ENCODE peak calls at places on chromosomes 3 and 15, in five cellular contexts. One of them, this sample, is unnamed. For H3K27me3, the result is how much of the 10 kb centered on the place peaks cover.

GRCh38 chr3:195251336-195252065 is 19.5 kb downstream of the XXYLT1 start:
- DNase-seq in lung: peak
- DNase-seq in brain microvascular endothelial cell: no peak
- DNase-seq in hepatocyte: no peak
- DNase-seq in thoracic aorta: no peak
- DNase-seq in this sample: no peak

GRCh38 chr3:191959876-191960418 is 499.0 kb downstream of the PYDC2 start:
- DNase-seq in lung: no peak
- DNase-seq in brain microvascular endothelial cell: no peak
- DNase-seq in hepatocyte: no peak
- DNase-seq in thoracic aorta: no peak
- DNase-seq in this sample: no peak

GRCh38 chr3:186782542-186783069 is 771 bp upstream of the EIF4A2 start:
- DNase-seq in lung: no peak
- DNase-seq in brain microvascular endothelial cell: no peak
- DNase-seq in hepatocyte: no peak
- DNase-seq in thoracic aorta: no peak
- DNase-seq in this sample: no peak

GRCh38 chr15:61549727-61550126 is 320.6 kb upstream of the RORA start:
- DNase-seq in lung: no peak
- DNase-seq in brain microvascular endothelial cell: no peak
- DNase-seq in hepatocyte: no peak
- DNase-seq in thoracic aorta: no peak
- DNase-seq in this sample: no peak

GRCh38 chr3:79521221-79521848 is 246.5 kb downstream of the ROBO1 start:
- DNase-seq in lung: no peak
- DNase-seq in brain microvascular endothelial cell: peak
- DNase-seq in hepatocyte: peak
- DNase-seq in thoracic aorta: no peak
- DNase-seq in this sample: no peak

GRCh38 chr3:56870436-56870835 is 68.7 kb upstream of the ARHGEF3 start:
- DNase-seq in lung: no peak
- DNase-seq in brain microvascular endothelial cell: no peak
- DNase-seq in hepatocyte: no peak
- DNase-seq in thoracic aorta: no peak
- DNase-seq in this sample: no peak

GRCh38 chr15:80929689-80930088 is 59.9 kb downstream of the MESD start:
- DNase-seq in lung: no peak
- DNase-seq in brain microvascular endothelial cell: peak
- DNase-seq in hepatocyte: no peak
- DNase-seq in thoracic aorta: no peak
- DNase-seq in this sample: no peak

GRCh38 chr3:14366915-14367523 is 35.4 kb upstream of the SLC6A6 start:
- DNase-seq in lung: no peak
- DNase-seq in brain microvascular endothelial cell: no peak
- DNase-seq in hepatocyte: no peak
- DNase-seq in thoracic aorta: no peak
- DNase-seq in this sample: no peak

GRCh38 chr15:51193526-51193925 is 98.8 kb upstream of the TNFAIP8L3 start:
- DNase-seq in lung: no peak
- DNase-seq in brain microvascular endothelial cell: peak
- DNase-seq in hepatocyte: no peak
- DNase-seq in thoracic aorta: no peak
- DNase-seq in this sample: no peak

GRCh38 chr3:181725033-181725775 is 13.5 kb downstream of the SOX2 start:
- DNase-seq in lung: no peak
- DNase-seq in brain microvascular endothelial cell: no peak
- DNase-seq in hepatocyte: no peak
- DNase-seq in thoracic aorta: no peak
- DNase-seq in this sample: no peak

GRCh38 chr15:39022532-39023305 is 458.1 kb upstream of the RASGRP1 start:
- DNase-seq in lung: no peak
- DNase-seq in brain microvascular endothelial cell: no peak
- DNase-seq in hepatocyte: no peak
- DNase-seq in thoracic aorta: no peak
- DNase-seq in this sample: no peak

GRCh38 chr3:180280601-180281000 is 243.9 kb upstream of the PEX5L start:
- DNase-seq in lung: no peak
- DNase-seq in brain microvascular endothelial cell: no peak
- DNase-seq in hepatocyte: no peak
- DNase-seq in thoracic aorta: no peak
- DNase-seq in this sample: no peak

GRCh38 chr3:140251678-140252077 is 316.7 kb downstream of the CLSTN2 start:
- DNase-seq in lung: no peak
- DNase-seq in brain microvascular endothelial cell: no peak
- DNase-seq in hepatocyte: no peak
- DNase-seq in thoracic aorta: no peak
- DNase-seq in this sample: no peak

GRCh38 chr15:92619380-92620101 is 36.0 kb downstream of the FAM174B start:
- DNase-seq in lung: no peak
- DNase-seq in brain microvascular endothelial cell: peak
- DNase-seq in hepatocyte: peak
- DNase-seq in thoracic aorta: no peak
- DNase-seq in this sample: no peak

GRCh38 chr3:23944861-23945652 is at the start of gene NR1D2:
- DNase-seq in lung: peak
- DNase-seq in brain microvascular endothelial cell: peak
- DNase-seq in hepatocyte: peak
- DNase-seq in thoracic aorta: peak
- DNase-seq in this sample: peak

GRCh38 chr3:23945903-23946751 is 1.0 kb downstream of the NR1D2 start:
- DNase-seq in lung: peak
- DNase-seq in brain microvascular endothelial cell: peak
- DNase-seq in hepatocyte: peak
- DNase-seq in thoracic aorta: peak
- DNase-seq in this sample: peak

GRCh38 chr3:23944007-23944760 is 902 bp upstream of the NR1D2 start:
- DNase-seq in lung: no peak
- DNase-seq in brain microvascular endothelial cell: no peak
- DNase-seq in hepatocyte: no peak
- DNase-seq in thoracic aorta: no peak
- DNase-seq in this sample: no peak

GRCh38 chr3:23942546-23942945 is 2.5 kb upstream of the NR1D2 start:
- DNase-seq in lung: no peak
- DNase-seq in brain microvascular endothelial cell: no peak
- DNase-seq in hepatocyte: no peak
- DNase-seq in thoracic aorta: no peak
- DNase-seq in this sample: no peak

GRCh38 chr3:23945653-23945902 is 492 bp downstream of the NR1D2 start:
- DNase-seq in lung: no peak
- DNase-seq in brain microvascular endothelial cell: no peak
- DNase-seq in hepatocyte: no peak
- DNase-seq in thoracic aorta: no peak
- DNase-seq in this sample: no peak
- H3K4me3 ChIP-seq in lung: peak
- H3K4me3 ChIP-seq in brain microvascular endothelial cell: peak
- H3K4me3 ChIP-seq in hepatocyte: peak
- H3K4me3 ChIP-seq in thoracic aorta: peak
- H3K4me3 ChIP-seq in this sample: peak

GRCh38 chr15:83379574-83379973 is 67.6 kb upstream of the SH3GL3 start:
- DNase-seq in lung: no peak
- DNase-seq in brain microvascular endothelial cell: no peak
- DNase-seq in hepatocyte: no peak
- DNase-seq in thoracic aorta: no peak
- DNase-seq in this sample: no peak
- H3K27me3 ChIP-seq in lung: under half
- H3K27me3 ChIP-seq in brain microvascular endothelial cell: under half
- H3K27me3 ChIP-seq in hepatocyte: under half
- H3K27me3 ChIP-seq in thoracic aorta: under half
- H3K27me3 ChIP-seq in this sample: half or more

DNA sequence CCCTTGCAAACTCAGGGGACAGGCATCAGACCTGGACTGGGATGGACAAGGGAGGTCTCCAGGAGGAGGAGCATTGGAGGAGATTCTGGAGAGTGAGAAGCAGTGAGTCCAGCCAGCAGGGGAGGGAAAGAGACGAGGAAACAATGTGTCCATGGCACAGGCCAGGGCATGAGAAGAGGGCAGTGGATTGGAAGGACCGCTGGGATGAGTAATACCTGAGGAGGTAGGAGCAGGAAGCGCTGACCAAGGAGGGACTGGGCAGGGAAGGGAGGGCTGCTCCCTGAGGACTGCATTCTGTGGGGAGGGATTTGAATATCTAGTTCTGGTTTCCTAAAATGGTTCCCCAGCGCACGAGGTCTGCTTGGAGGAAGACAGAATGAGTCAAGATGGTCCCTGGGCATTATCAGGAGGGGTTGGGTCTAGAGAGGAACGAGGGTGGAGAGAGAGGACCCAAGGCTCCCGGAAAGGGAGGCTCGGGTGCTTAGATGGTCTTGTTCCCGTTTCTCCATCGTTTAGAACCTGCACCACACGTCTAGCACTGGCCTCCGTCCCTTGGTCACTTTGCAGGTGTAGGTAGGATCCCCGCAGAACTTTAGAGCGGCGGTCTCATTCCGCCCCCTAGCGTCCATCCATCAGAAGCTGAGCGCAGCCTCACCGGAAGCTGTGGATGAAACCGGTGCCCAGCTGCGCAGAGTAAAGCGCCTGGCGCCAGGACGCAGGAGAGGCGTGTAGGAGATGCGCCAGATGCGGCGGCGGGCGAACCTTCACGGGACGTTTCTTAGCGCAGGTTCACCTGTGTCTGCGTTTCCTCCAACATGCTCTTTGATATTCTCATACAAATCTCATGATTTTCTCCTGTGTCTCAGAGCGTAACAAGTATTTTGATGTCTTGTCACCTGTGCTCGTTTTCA is 190.7 kb upstream of the NDN start:
- DNase-seq in lung: peak
- DNase-seq in brain microvascular endothelial cell: no peak
- DNase-seq in hepatocyte: peak
- DNase-seq in thoracic aorta: no peak
- DNase-seq in this sample: peak
- TF ChIP-seq CTCF in lung: peak
- TF ChIP-seq CTCF in brain microvascular endothelial cell: peak
- TF ChIP-seq CTCF in hepatocyte: peak
- TF ChIP-seq CTCF in thoracic aorta: peak
- TF ChIP-seq CTCF in this sample: peak

GRCh38 chr3:50269977-50270413 is 1.0 kb downstream of the SEMA3B start:
- DNase-seq in lung: no peak
- DNase-seq in brain microvascular endothelial cell: no peak
- DNase-seq in hepatocyte: peak
- DNase-seq in thoracic aorta: no peak
- DNase-seq in this sample: no peak

GRCh38 chr3:50269460-50269859 is 513 bp downstream of the SEMA3B start:
- DNase-seq in lung: no peak
- DNase-seq in brain microvascular endothelial cell: no peak
- DNase-seq in hepatocyte: no peak
- DNase-seq in thoracic aorta: no peak
- DNase-seq in this sample: no peak

GRCh38 chr3:50271314-50272072 is 2.5 kb downstream of the SEMA3B start:
- DNase-seq in lung: no peak
- DNase-seq in brain microvascular endothelial cell: no peak
- DNase-seq in hepatocyte: peak
- DNase-seq in thoracic aorta: no peak
- DNase-seq in this sample: no peak

GRCh38 chr3:50270841-50271240 is 1.9 kb downstream of the SEMA3B start:
- DNase-seq in lung: no peak
- DNase-seq in brain microvascular endothelial cell: no peak
- DNase-seq in hepatocyte: no peak
- DNase-seq in thoracic aorta: no peak
- DNase-seq in this sample: no peak

DNA sequence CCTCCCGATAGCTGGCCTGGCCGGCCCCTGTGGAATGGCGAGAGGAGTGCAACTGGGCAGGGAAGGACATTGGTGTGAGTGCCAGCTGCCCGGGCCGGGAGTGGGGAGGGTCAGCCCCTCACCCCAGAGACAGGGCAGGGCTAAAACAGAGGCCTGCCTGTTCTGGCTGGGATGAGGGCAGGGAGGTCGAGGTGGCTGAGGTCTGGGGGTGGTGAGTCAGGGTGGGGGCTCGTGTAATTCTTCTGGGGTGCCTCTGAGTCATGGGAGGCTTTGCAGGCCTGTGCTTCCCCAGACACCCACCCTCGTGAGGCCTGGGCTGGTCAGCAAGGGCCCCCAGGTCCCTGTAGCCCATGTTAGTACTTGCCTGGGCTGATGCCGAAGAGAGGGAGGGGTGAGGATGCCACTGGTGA is 1.5 kb downstream of the SEMA3B start:
- DNase-seq in lung: no peak
- DNase-seq in brain microvascular endothelial cell: no peak
- DNase-seq in hepatocyte: no peak
- DNase-seq in thoracic aorta: no peak
- DNase-seq in this sample: no peak
- H3K4me3 ChIP-seq in lung: no peak
- H3K4me3 ChIP-seq in brain microvascular endothelial cell: no peak
- H3K4me3 ChIP-seq in hepatocyte: no peak
- H3K4me3 ChIP-seq in thoracic aorta: no peak
- H3K4me3 ChIP-seq in this sample: peak

GRCh38 chr15:70580958-70581357 is 182.4 kb downstream of the UACA start:
- DNase-seq in lung: no peak
- DNase-seq in brain microvascular endothelial cell: no peak
- DNase-seq in hepatocyte: no peak
- DNase-seq in thoracic aorta: no peak
- DNase-seq in this sample: no peak

GRCh38 chr15:70578196-70578595 is 185.2 kb downstream of the UACA start:
- DNase-seq in lung: no peak
- DNase-seq in brain microvascular endothelial cell: no peak
- DNase-seq in hepatocyte: no peak
- DNase-seq in thoracic aorta: no peak
- DNase-seq in this sample: no peak

GRCh38 chr15:70580286-70580685 is 183.1 kb downstream of the UACA start:
- DNase-seq in lung: no peak
- DNase-seq in brain microvascular endothelial cell: no peak
- DNase-seq in hepatocyte: no peak
- DNase-seq in thoracic aorta: no peak
- DNase-seq in this sample: no peak

GRCh38 chr15:70582143-70582945 is 181.0 kb downstream of the UACA start:
- DNase-seq in lung: no peak
- DNase-seq in brain microvascular endothelial cell: peak
- DNase-seq in hepatocyte: no peak
- DNase-seq in thoracic aorta: no peak
- DNase-seq in this sample: no peak

GRCh38 chr15:70579766-70580165 is 183.6 kb downstream of the UACA start:
- DNase-seq in lung: no peak
- DNase-seq in brain microvascular endothelial cell: no peak
- DNase-seq in hepatocyte: no peak
- DNase-seq in thoracic aorta: no peak
- DNase-seq in this sample: no peak
- H3K27me3 ChIP-seq in lung: under half
- H3K27me3 ChIP-seq in brain microvascular endothelial cell: under half
- H3K27me3 ChIP-seq in hepatocyte: under half
- H3K27me3 ChIP-seq in thoracic aorta: under half
- H3K27me3 ChIP-seq in this sample: under half

This sample was measured in dorsolateral prefrontal cortex.